ENCODE peak calls at places on chromosome 21, in six cellular contexts. W is heart left ventricle; F is CD4-positive, alpha-beta T cell; C is tibial artery; X is right lobe of liver; G is uterus. O is an unnamed sample. For H3K9me3, the result is how much of the 10 kb centered on the place peaks cover.

GRCh38 chr21:34916446-34916845 is 132.7 kb downstream of the RUNX1 start:
- DNase-seq in F (no peak), W (no peak), G (no peak), X (no peak), C (no peak), O (no peak)

GRCh38 chr21:44326716-44327602 is 12.2 kb downstream of the CFAP410 start:
- DNase-seq in W (no peak), G (no peak), X (no peak), C (no peak), F (no peak), O (no peak)

GRCh38 chr21:42654179-42654912 is 925 bp downstream of the PDE9A start:
- DNase-seq in W (no peak), C (no peak), X (peak), F (no peak), G (no peak), O (no peak)

GRCh38 chr21:41668686-41669532 is 97.9 kb downstream of the RIPK4 start:
- DNase-seq in X (no peak), W (no peak), G (no peak), C (no peak), F (no peak), O (no peak)

GRCh38 chr21:46307625-46308024 is 16.0 kb downstream of the C21orf58 start:
- DNase-seq in G (no peak), C (no peak), F (no peak), W (no peak), X (no peak), O (no peak)

GRCh38 chr21:34881421-34881820 is 167.7 kb downstream of the RUNX1 start:
- DNase-seq in X (no peak), W (no peak), F (no peak), C (no peak), G (no peak), O (no peak)

GRCh38 chr21:43364851-43365424 is 62.0 kb downstream of the SIK1 start:
- DNase-seq in X (no peak), W (no peak), G (no peak), F (no peak), C (no peak), O (no peak)

GRCh38 chr21:27772816-27773215 is 805.9 kb upstream of the ADAMTS5 start:
- DNase-seq in F (no peak), X (no peak), W (no peak), G (no peak), C (no peak), O (no peak)

GRCh38 chr21:45528981-45529784 is 13.1 kb downstream of the SLC19A1 start:
- DNase-seq in G (no peak), F (no peak), X (peak), W (peak), C (no peak), O (no peak)

GRCh38 chr21:26107439-26107838 is 63.1 kb downstream of the APP start:
- DNase-seq in W (no peak), G (no peak), C (no peak), F (no peak), X (no peak), O (no peak)

GRCh38 chr21:26110703-26111102 is 59.9 kb downstream of the APP start:
- DNase-seq in C (no peak), X (no peak), G (no peak), W (no peak), F (no peak), O (no peak)

GRCh38 chr21:26112127-26112742 is 58.3 kb downstream of the APP start:
- DNase-seq in C (no peak), X (no peak), F (no peak), W (peak), G (no peak), O (no peak)

GRCh38 chr21:26105819-26106218 is 64.8 kb downstream of the APP start:
- DNase-seq in X (no peak), W (no peak), C (no peak), F (no peak), G (no peak), O (no peak)

DNA sequence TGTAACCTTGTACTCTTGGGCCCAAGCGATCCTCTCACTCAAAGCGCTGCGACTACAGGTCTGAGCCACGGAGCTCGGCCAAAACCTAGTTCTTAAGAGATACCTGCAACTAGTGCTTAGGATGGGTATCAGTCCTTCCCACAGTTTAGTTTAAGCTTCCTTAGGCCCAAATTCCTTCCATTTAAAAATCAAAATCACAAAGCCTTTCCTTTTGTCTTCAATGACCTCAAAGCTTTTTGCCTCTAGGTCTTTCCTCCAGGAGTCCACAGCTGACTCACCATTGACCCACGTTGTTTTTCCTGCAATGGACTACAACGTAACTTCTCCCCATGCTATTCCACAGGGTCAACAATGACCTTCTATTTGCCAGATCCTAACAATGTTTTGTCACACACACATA is 64.0 kb downstream of the APP start:
- DNase-seq in F (no peak), G (no peak), W (no peak), X (no peak), C (no peak), O (no peak)
- H3K27ac ChIP-seq in F (no peak), G (no peak), W (no peak), X (no peak), C (no peak), O (no peak)

GRCh38 chr21:33026299-33026858 is 644 bp downstream of the OLIG2 start:
- DNase-seq in W (no peak), C (no peak), X (no peak), F (no peak), G (no peak), O (no peak)
- H3K9me3 ChIP-seq in W (under half), C (under half), X (under half), F (under half), G (under half), O (under half)

DNA sequence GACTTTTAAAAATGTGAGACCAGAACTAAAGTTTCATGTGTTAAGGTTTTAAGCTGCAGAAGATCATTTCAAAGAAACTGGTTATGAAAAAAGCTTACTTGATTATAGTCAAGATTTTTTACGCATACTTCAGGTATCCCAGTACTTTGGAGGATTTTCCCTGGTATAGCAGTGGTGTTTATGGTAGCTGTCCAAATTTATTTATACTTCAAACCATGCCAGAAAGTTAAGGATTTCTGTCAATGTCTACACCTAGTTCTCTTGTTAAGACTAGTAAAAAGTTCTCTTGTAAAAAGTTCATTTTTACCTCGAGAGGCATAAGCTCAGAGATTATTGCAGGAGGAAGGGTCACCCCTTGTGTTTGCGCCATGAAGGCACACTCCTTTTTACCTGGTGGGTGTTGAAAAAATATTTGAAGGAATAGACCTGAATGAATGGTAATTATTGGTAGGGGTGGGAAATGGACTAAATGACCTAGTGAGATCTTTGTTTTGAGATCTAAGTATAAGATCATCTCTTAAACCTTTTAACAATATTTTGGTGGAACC is 2.8 kb downstream of the DYRK1A start:
- DNase-seq in X (no peak), C (no peak), G (no peak), F (no peak), W (no peak), O (no peak)
- TF ChIP-seq CTCF in X (no peak), C (no peak), G (no peak), F (no peak), W (no peak), O (no peak)

DNA sequence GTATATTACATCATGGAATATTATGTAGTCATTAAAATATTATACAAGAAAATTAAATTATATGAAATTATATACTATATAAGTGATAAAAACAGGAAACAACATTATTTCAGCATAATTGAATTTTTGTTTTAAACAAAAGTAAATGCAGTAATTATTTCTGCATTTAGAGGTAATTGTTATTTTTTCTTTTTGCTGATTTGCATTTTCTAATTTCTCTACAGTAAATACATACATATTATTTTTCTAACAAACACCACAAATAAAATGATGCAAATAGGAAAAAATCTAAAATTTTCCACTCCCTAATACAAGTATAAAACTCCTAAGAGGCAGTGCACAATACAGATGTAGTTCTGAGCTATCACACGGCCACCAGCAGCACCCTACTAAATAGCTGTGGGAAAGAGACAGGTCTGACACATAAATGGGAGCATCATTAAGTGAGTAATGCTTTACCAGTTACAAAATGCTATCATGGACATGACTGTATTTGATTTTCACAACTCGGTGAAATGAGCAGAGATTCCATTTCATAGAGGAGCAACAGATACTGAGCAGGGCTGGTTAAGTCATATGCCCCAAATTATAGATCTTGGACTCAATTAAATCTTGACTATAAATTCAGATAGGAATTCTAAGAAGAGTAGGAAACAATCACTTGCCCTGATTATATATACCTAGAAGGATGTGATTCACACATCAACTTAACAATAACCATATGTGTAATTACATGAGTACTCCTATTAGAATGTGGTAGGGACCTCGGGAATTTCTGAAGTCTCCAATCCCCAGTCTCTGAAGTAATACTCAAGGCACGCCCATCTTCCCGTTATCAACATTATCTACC is 49.0 kb downstream of the NRIP1 start:
- DNase-seq in X (no peak), C (no peak), F (no peak), G (no peak), W (no peak), O (no peak)
- H3K27ac ChIP-seq in X (no peak), C (no peak), F (no peak), G (no peak), W (no peak), O (no peak)